ENCODE peak calls at places on chromosomes 5 and 9, in nine cellular contexts. W, D, H, E, A, I, P, R and Z are unnamed samples.

GRCh38 chr9:708182-708555 is 133.3 kb upstream of the DMRT1 start:
- DNase-seq in H (no peak), E (peak; percentile 89), W (no peak), I (no peak), A (peak; percentile 34), D (no peak), P (no peak), R (no peak), Z (no peak)

GRCh38 chr9:116160676-116161571 is 7.3 kb downstream of the PAPPA start:
- DNase-seq in E (no peak), R (no peak), H (no peak), I (no peak), W (no peak), P (no peak), D (no peak), A (no peak), Z (no peak)

GRCh38 chr9:30103647-30104394 is 2280.6 kb upstream of the ACO1 start:
- DNase-seq in R (no peak), D (no peak), A (no peak), P (no peak), W (no peak), I (no peak), E (no peak), H (no peak), Z (no peak)

GRCh38 chr5:140734354-140734753 is 34.1 kb downstream of the ZMAT2 start:
- DNase-seq in E (no peak), I (no peak), D (no peak), P (no peak), R (no peak), W (no peak), H (no peak), A (peak; percentile 52), Z (no peak)

GRCh38 chr5:6788439-6788838 is 75.2 kb downstream of the TENT4A start:
- DNase-seq in I (no peak), D (no peak), W (no peak), H (no peak), P (no peak), R (no peak), A (no peak), E (peak; percentile 27), Z (no peak)

GRCh38 chr5:173010547-173011464 is 27.2 kb downstream of the ATP6V0E1 start:
- DNase-seq in I (peak; percentile 30), W (peak; percentile 69), A (peak; percentile 35), D (no peak), P (no peak), E (peak; percentile 76), R (no peak), H (no peak), Z (no peak)

GRCh38 chr9:17251100-17251499 is 116.3 kb downstream of the CNTLN start:
- DNase-seq in P (no peak), H (no peak), E (no peak), R (no peak), D (no peak), W (no peak), I (no peak), A (no peak), Z (no peak)

GRCh38 chr9:34988218-34989055 is 1.1 kb upstream of the DNAJB5 start:
- DNase-seq in I (peak; percentile 36), E (peak; percentile 64), A (peak; percentile 30), D (peak; percentile 25), W (peak; percentile 50), R (peak; percentile 33), H (no peak), P (no peak), Z (peak; percentile 35)

GRCh38 chr9:3863114-3863528 is 337.3 kb upstream of the RFX3 start:
- DNase-seq in E (no peak), H (peak; percentile 54), A (peak; percentile 72), D (no peak), I (no peak), P (no peak), W (no peak), R (no peak), Z (no peak)

GRCh38 chr5:36090033-36090432 is 23.4 kb upstream of the UGT3A2 start:
- DNase-seq in E (peak; percentile 80), D (no peak), A (peak; percentile 35), R (no peak), W (peak; percentile 86), P (no peak), H (no peak), I (no peak), Z (no peak)

GRCh38 chr9:71592400-71592799 is 175.9 kb downstream of the CEMIP2 start:
- DNase-seq in I (no peak), P (no peak), D (no peak), E (no peak), H (no peak), A (no peak), R (no peak), W (no peak), Z (no peak)

GRCh38 chr9:121321039-121321503 is 49.0 kb downstream of the STOM start:
- DNase-seq in W (no peak), R (no peak), E (peak; percentile 42), H (no peak), D (no peak), P (no peak), A (no peak), I (no peak), Z (no peak)

GRCh38 chr5:123673107-123673506 is 161.1 kb downstream of the CSNK1G3 start:
- DNase-seq in P (no peak), D (no peak), W (peak; percentile 27), H (no peak), E (peak; percentile 56), I (no peak), A (no peak), R (no peak), Z (no peak)

GRCh38 chr9:137310190-137311052 is 8.3 kb upstream of the NRARP start:
- DNase-seq in R (no peak), P (no peak), W (peak; percentile 43), D (no peak), H (no peak), I (no peak), E (peak; percentile 53), A (no peak), Z (no peak)

GRCh38 chr5:102090770-102091169 is 205.3 kb downstream of the SLCO4C1 start:
- DNase-seq in H (no peak), D (no peak), I (peak; percentile 13), A (no peak), P (no peak), W (no peak), R (no peak), E (peak; percentile 68), Z (no peak)

GRCh38 chr9:116151966-116152381 is 1.6 kb upstream of the PAPPA start:
- DNase-seq in D (no peak), P (no peak), I (no peak), H (no peak), A (peak; percentile 58), R (no peak), E (no peak), W (no peak), Z (no peak)